ENCODE peak calls at places on chromosome 19, in four cellular contexts. M is K562, R is ovary, I is esophagus muscularis mucosa. K is an unnamed sample. For H3K4me1, the result is how much of the 10 kb centered on the place peaks cover.

GRCh38 chr19:50639121-50640112 is at the start of gene SYT3:
- DNase-seq in M (peak), I (no peak), R (peak), K (no peak)

GRCh38 chr19:5907216-5907615 is 2.5 kb downstream of the VMAC start:
- DNase-seq in M (no peak), R (no peak), I (no peak), K (no peak)

GRCh38 chr19:48501961-48502719 is 9.5 kb downstream of the LMTK3 start:
- DNase-seq in I (no peak), M (peak), R (peak), K (peak)

GRCh38 chr19:55653651-55654322 is 1.0 kb upstream of the U2AF2 start:
- DNase-seq in M (peak), R (peak), I (peak), K (peak)

GRCh38 chr19:49553451-49554271 is 25.9 kb downstream of the RCN3 start:
- DNase-seq in I (no peak), M (no peak), R (no peak), K (no peak)

GRCh38 chr19:49456351-49456750 is 3.3 kb downstream of the ALDH16A1 start:
- DNase-seq in I (no peak), M (no peak), R (no peak), K (no peak)

GRCh38 chr19:5086232-5086631 is 117.3 kb downstream of the KDM4B start:
- DNase-seq in I (no peak), R (no peak), M (no peak), K (no peak)

GRCh38 chr19:3370214-3370720 is 3.9 kb downstream of the NFIC start:
- DNase-seq in R (peak), I (no peak), M (no peak), K (no peak)

GRCh38 chr19:1765904-1766799 is 12.8 kb downstream of the ONECUT3 start:
- DNase-seq in M (no peak), R (no peak), I (no peak), K (no peak)

GRCh38 chr19:35476149-35476548 is 14.1 kb downstream of the KRTDAP start:
- DNase-seq in R (no peak), I (no peak), M (peak), K (no peak)

GRCh38 chr19:5299137-5299536 is 41.5 kb downstream of the PTPRS start:
- DNase-seq in R (no peak), I (no peak), M (no peak), K (no peak)

GRCh38 chr19:14979136-14979497 is 547 bp downstream of the SLC1A6 start:
- DNase-seq in I (no peak), M (no peak), R (no peak), K (no peak)

GRCh38 chr19:13637664-13638063 is 126.7 kb upstream of the MRI1 start:
- DNase-seq in I (no peak), M (no peak), R (no peak), K (no peak)

GRCh38 chr19:49403404-49404187 is 15.5 kb downstream of the KASH5 start:
- DNase-seq in I (no peak), R (no peak), M (peak), K (no peak)

GRCh38 chr19:3837332-3837731 is 31.5 kb downstream of the ZFR2 start:
- DNase-seq in M (no peak), I (no peak), R (no peak), K (no peak)

GRCh38 chr19:1244693-1245451 is 3.3 kb downstream of the ATP5F1D start:
- DNase-seq in M (no peak), R (peak), I (no peak), K (peak)

GRCh38 chr19:7292950-7293794 is 1.0 kb downstream of the INSR start:
- DNase-seq in R (peak), M (no peak), I (no peak), K (peak)

GRCh38 chr19:461664-462551 is 1.1 kb upstream of the SHC2 start:
- DNase-seq in R (peak), I (no peak), M (peak), K (no peak)

DNA sequence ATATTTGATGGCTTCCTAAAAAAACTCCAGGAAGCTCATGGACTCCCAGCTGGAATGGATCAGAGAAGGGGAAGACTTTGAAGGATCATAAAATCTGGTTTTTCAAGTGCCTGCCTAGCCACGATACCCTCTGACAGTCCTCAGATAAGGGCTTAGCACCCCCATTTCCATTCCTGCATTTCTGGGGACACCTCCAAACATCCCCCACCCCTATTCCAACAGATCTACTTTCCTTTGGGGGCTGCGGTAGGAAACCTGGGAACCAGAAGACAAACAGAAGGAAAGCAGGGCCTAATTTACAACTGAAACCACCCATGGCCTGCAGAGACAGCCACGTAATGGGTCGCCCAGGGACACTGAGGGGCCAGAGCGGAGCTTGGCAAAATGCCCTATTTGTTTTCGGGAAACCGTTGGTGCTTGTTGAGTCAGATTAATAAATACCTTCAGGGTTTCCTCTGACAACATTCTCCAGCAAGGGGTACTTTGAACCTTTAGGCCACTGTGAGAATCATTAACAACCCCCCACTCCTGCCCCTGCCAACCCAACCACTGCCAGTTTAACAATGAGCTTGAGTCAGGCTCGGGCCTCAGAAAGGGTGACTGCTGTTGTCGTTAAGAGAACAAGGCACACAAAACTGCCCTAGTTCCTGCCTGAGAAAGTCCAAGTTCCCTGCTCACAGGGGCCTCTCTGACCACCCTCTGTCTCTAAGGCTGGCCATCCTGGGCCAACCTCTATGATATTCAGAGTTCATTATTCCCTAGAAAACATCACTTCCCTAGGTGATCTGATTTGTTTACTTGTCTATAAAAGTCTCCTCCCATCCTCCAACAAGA is 23.5 kb downstream of the RHPN2 start:
- DNase-seq in I (no peak), M (no peak), R (no peak), K (no peak)
- TF ChIP-seq EP300 in I (no peak), M (no peak), R (no peak), K (no peak)

GRCh38 chr19:10749435-10750384 is 31.8 kb downstream of the DNM2 start:
- DNase-seq in R (no peak), I (no peak), M (no peak), K (no peak)

GRCh38 chr19:10747674-10748073 is 29.8 kb downstream of the DNM2 start:
- DNase-seq in M (no peak), R (no peak), I (no peak), K (no peak)

GRCh38 chr19:10747271-10747670 is 29.4 kb downstream of the DNM2 start:
- DNase-seq in R (no peak), I (no peak), M (no peak), K (no peak)

GRCh38 chr19:10748195-10748923 is 30.5 kb downstream of the DNM2 start:
- DNase-seq in M (no peak), R (no peak), I (no peak), K (no peak)

GRCh38 chr19:10748924-10749434 is 31.1 kb downstream of the DNM2 start:
- DNase-seq in I (no peak), R (no peak), M (peak), K (no peak)
- H3K4me1 ChIP-seq in I (half or more), R (under half), M (half or more), K (half or more)

DNA sequence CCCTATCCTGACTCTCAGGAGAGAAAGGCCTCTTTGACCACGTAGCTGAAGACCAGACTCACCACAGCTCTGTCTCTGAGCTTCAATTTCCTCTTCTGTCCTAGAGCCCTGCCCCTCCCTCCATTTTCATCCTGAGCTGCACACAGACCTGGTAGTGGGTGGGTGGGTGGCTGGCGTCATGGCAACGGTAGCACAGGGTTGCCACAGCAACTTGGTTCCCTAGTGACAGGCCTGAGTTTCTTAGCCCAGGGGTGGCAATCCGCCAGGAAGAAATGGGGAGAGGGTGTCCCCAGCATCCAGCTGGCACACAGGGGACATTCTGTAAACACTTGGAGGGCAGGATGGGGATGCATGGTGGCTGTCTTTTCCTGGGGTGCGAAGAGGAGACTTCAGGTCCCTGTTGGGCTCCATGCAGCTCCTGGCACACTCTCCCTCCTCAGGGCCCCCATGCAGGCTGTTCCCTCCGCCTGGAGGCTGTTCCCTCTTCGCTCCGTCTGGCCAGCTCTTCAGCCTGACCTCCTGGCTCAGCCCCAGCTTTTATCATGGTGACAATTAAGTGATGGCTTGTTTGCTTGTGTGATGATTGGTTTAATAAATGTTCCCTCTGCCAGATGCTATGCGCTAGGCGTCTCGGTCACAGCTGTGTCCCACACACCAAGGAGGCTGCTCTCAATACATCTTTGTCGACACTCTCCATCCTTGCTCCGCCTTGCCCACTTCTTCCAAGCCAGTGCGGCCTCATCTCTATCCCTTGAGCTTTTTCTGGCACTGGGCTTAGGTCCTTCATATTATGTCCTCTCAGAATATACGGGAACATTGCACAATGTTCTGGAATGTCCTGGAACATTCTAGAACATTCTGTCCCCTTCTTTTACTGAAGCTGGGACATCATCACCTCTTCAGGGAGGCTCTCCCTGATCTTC is 7.4 kb upstream of the KLHL26 start:
- DNase-seq in R (no peak), M (no peak), I (no peak), K (peak)
- TF ChIP-seq EP300 in R (peak), M (peak), I (peak), K (peak)

DNA sequence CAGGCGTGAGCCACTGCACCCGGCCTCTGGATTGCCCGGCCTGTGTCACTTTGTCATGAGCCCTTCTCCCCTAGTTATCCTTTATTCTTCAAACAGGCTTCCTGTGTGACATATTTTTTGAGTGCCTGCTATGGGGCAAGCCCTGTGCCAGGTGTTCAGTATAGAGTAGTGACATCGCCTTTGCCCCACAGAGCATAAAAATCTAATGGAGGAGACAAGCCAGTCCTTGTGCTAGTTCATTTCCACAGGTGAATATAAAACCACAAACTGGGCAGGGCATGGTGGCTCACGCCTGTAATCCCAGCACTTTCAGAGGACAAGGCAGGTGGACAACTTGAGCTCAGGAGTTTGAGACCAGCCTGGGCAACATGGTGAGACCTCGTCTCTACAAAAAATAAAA is 43.2 kb downstream of the BBC3 start:
- DNase-seq in R (no peak), I (no peak), M (no peak), K (no peak)
- H3K4me1 ChIP-seq in R (under half), I (under half), M (under half), K (under half)

K was measured in suprapubic skin.